ENCODE peak calls at places on chromosomes 1 and 21, in eight cellular contexts. S is GM12891; L is Caco-2; N is T-helper 9 cell; E is Karpas-422; H is astrocyte of the spinal cord; J is Daoy; Y is activated CD8-positive, alpha-beta memory T cell treated with anti-CD3 and anti-CD28 coated beads for 24 hours. R is an unnamed sample.

GRCh38 chr21:42061866-42062542 is 9.1 kb upstream of the UMODL1 start:
- DNase-seq in S (peak), L (no peak), N (peak), E (peak), H (no peak), J (no peak), Y (no peak), R (no peak)

GRCh38 chr1:116262995-116263385 is 110.1 kb upstream of the ATP1A1 start:
- DNase-seq in S (no peak), L (no peak), N (no peak), E (no peak), H (no peak), J (no peak), Y (no peak), R (no peak)

GRCh38 chr1:202680586-202681352 is 29.5 kb downstream of the SYT2 start:
- DNase-seq in S (no peak), L (no peak), N (no peak), E (no peak), H (no peak), J (no peak), Y (no peak), R (no peak)

GRCh38 chr1:905071-905749 is 18.5 kb upstream of the SAMD11 start:
- DNase-seq in S (peak), L (no peak), N (no peak), E (peak), H (no peak), J (no peak), Y (peak), R (no peak)

GRCh38 chr1:214427871-214428277 is 123.5 kb downstream of the PTPN14 start:
- DNase-seq in S (no peak), L (no peak), N (peak), E (peak), H (peak), J (peak), Y (peak), R (peak)

GRCh38 chr1:236495359-236496120 is 28.2 kb upstream of the LGALS8 start:
- DNase-seq in S (no peak), L (peak), N (no peak), E (no peak), H (no peak), J (no peak), Y (no peak), R (peak)

GRCh38 chr21:36425286-36425685 is 40.1 kb downstream of the CHAF1B start:
- DNase-seq in S (no peak), L (no peak), N (no peak), E (no peak), H (peak), J (peak), Y (no peak), R (peak)

GRCh38 chr21:35370071-35370470 is 321.0 kb upstream of the RUNX1 start:
- DNase-seq in S (no peak), L (no peak), N (no peak), E (no peak), H (no peak), J (no peak), Y (no peak), R (no peak)

GRCh38 chr21:44836666-44837471 is 19.0 kb upstream of the SUMO3 start:
- DNase-seq in S (no peak), L (peak), N (no peak), E (peak), H (no peak), J (no peak), Y (no peak), R (peak)

GRCh38 chr1:84152649-84153056 is 8.6 kb downstream of the PRKACB start:
- DNase-seq in S (no peak), L (no peak), N (no peak), E (no peak), H (no peak), J (no peak), Y (no peak), R (peak)

GRCh38 chr1:22239378-22239777 is 96.5 kb upstream of the WNT4 start:
- DNase-seq in S (no peak), L (no peak), N (no peak), E (no peak), H (no peak), J (no peak), Y (no peak), R (no peak)

GRCh38 chr1:220511183-220511582 is 16.8 kb upstream of the MARK1 start:
- DNase-seq in S (no peak), L (no peak), N (no peak), E (no peak), H (no peak), J (peak), Y (no peak), R (peak)

GRCh38 chr1:246921481-246921880 is 10.3 kb downstream of the AHCTF1 start:
- DNase-seq in S (no peak), L (no peak), N (no peak), E (no peak), H (no peak), J (no peak), Y (no peak), R (no peak)

GRCh38 chr1:228284148-228284495 is 76.3 kb downstream of the OBSCN start:
- DNase-seq in S (no peak), L (no peak), N (no peak), E (no peak), H (no peak), J (no peak), Y (no peak), R (no peak)

GRCh38 chr1:103514920-103515503 is 10.5 kb upstream of the RNPC3 start:
- DNase-seq in S (no peak), L (no peak), N (no peak), E (peak), H (peak), J (peak), Y (no peak), R (peak)

GRCh38 chr1:214281902-214282695 is 1.1 kb downstream of the SMYD2 start:
- DNase-seq in S (no peak), L (peak), N (no peak), E (no peak), H (peak), J (peak), Y (no peak), R (peak)

GRCh38 chr1:232149302-232150201 is 480.4 kb downstream of the SIPA1L2 start:
- DNase-seq in S (no peak), L (no peak), N (no peak), E (no peak), H (peak), J (peak), Y (no peak), R (peak)

GRCh38 chr1:912740-913301 is 10.9 kb upstream of the SAMD11 start:
- DNase-seq in S (no peak), L (peak), N (no peak), E (no peak), H (no peak), J (peak), Y (no peak), R (peak)

GRCh38 chr1:221776495-221777413 is 34.9 kb upstream of the DUSP10 start:
- DNase-seq in S (no peak), L (no peak), N (no peak), E (no peak), H (no peak), J (no peak), Y (no peak), R (no peak)

GRCh38 chr1:203120325-203121138 is 7.0 kb upstream of the ADORA1 start:
- DNase-seq in S (no peak), L (no peak), N (no peak), E (no peak), H (no peak), J (no peak), Y (peak), R (no peak)

GRCh38 chr1:97567000-97567749 is 353.7 kb downstream of the DPYD start:
- DNase-seq in S (no peak), L (no peak), N (no peak), E (no peak), H (no peak), J (no peak), Y (no peak), R (no peak)

GRCh38 chr21:42493109-42494060 is 2.6 kb downstream of the RSPH1 start:
- DNase-seq in S (no peak), L (peak), N (no peak), E (no peak), H (no peak), J (no peak), Y (peak), R (no peak)